ENCODE peak calls at places on chromosomes 3 and 15, in seven cellular contexts. U is CD8-positive, alpha-beta T cell; G is WTC11; I is RWPE1; H is fibroblast of the conjunctiva; B is GM06990; Y is GM18507. M is an unnamed sample.
A peak's percentile ranks its signal among the peaks of the same experiment; 100 is the strongest.

GRCh38 chr3:106204160-106204868 is 335.5 kb upstream of the CBLB start:
- DNase-seq in H (no peak), U (no peak), I (no peak), B (no peak), G (no peak), Y (no peak), M (no peak)

GRCh38 chr15:39298563-39298962 is 282.3 kb upstream of the THBS1 start:
- DNase-seq in U (no peak), Y (no peak), H (no peak), B (no peak), I (no peak), G (no peak), M (no peak)

GRCh38 chr3:189975376-189975990 is 145.2 kb downstream of the P3H2 start:
- DNase-seq in U (no peak), G (no peak), I (no peak), B (no peak), H (no peak), Y (no peak), M (no peak)

GRCh38 chr3:113654310-113654709 is 42.1 kb downstream of the USF3 start:
- DNase-seq in G (no peak), I (no peak), U (no peak), Y (no peak), H (no peak), B (no peak), M (no peak)

GRCh38 chr15:53114960-53115359 is 324.8 kb upstream of the ONECUT1 start:
- DNase-seq in I (no peak), H (no peak), U (no peak), B (no peak), G (no peak), Y (no peak), M (peak; percentile 49)

GRCh38 chr3:22594990-22595389 is 608.1 kb upstream of the UBE2E2 start:
- DNase-seq in U (no peak), B (no peak), G (no peak), I (no peak), Y (no peak), H (no peak), M (no peak)

GRCh38 chr3:47163023-47163989 is 607 bp downstream of the SETD2 start:
- DNase-seq in Y (no peak), U (peak; percentile 56), B (peak; percentile 73), I (no peak), H (no peak), G (peak; percentile 62), M (peak; percentile 47)

GRCh38 chr3:132326251-132326650 is 9.0 kb downstream of the ACP3 start:
- DNase-seq in Y (no peak), U (no peak), I (no peak), B (no peak), H (no peak), G (no peak), M (no peak)

GRCh38 chr3:80769683-80770082 is 991.8 kb downstream of the GBE1 start:
- DNase-seq in I (no peak), H (no peak), G (peak; percentile 13), B (no peak), U (no peak), Y (no peak), M (no peak)

GRCh38 chr15:56428821-56429458 is 36.0 kb downstream of the MNS1 start:
- DNase-seq in G (no peak), B (peak; percentile 15), H (peak; percentile 8), U (no peak), Y (peak; percentile 0), I (peak; percentile 42), M (no peak)

GRCh38 chr15:95715116-95715888 is 615.2 kb upstream of the NR2F2 start:
- DNase-seq in H (no peak), U (no peak), G (no peak), I (no peak), B (no peak), Y (no peak), M (no peak)

GRCh38 chr3:33131328-33132018 is 17.7 kb downstream of the CRTAP start:
- DNase-seq in H (peak; percentile 53), U (peak; percentile 24), I (peak; percentile 49), G (peak; percentile 63), B (no peak), Y (peak; percentile 42), M (peak; percentile 42)

GRCh38 chr3:108527109-108527508 is 16.7 kb upstream of the MYH15 start:
- DNase-seq in Y (no peak), U (no peak), B (no peak), H (no peak), I (no peak), G (no peak), M (no peak)

GRCh38 chr15:40859206-40859851 is 14.7 kb downstream of the RHOV start:
- DNase-seq in I (peak; percentile 70), U (peak; percentile 84), H (peak; percentile 38), G (peak; percentile 94), B (peak; percentile 67), Y (peak; percentile 73), M (peak; percentile 93)

GRCh38 chr3:159824341-159824740 is 164.3 kb upstream of the IL12A start:
- DNase-seq in H (no peak), I (peak; percentile 93), G (no peak), Y (no peak), U (no peak), B (no peak), M (peak; percentile 47)

GRCh38 chr15:38864827-38865604 is 300.4 kb upstream of the RASGRP1 start:
- DNase-seq in Y (no peak), B (no peak), I (no peak), G (no peak), H (peak; percentile 95), U (no peak), M (no peak)

GRCh38 chr3:154040283-154040682 is 80.9 kb upstream of the ARHGEF26 start:
- DNase-seq in B (no peak), G (no peak), I (peak; percentile 3), U (no peak), Y (no peak), H (no peak), M (no peak)

GRCh38 chr15:64507293-64507802 is 47.0 kb downstream of the ZNF609 start:
- DNase-seq in G (no peak), U (peak; percentile 30), Y (peak; percentile 40), I (no peak), H (no peak), B (peak; percentile 46), M (peak; percentile 80)

GRCh38 chr3:56998081-56998529 is 62.4 kb upstream of the SPATA12 start:
- DNase-seq in G (no peak), I (no peak), H (no peak), U (no peak), B (no peak), Y (no peak), M (no peak)

GRCh38 chr3:162770556-162770955 is 1273.9 kb downstream of the OTOL1 start:
- DNase-seq in Y (no peak), G (no peak), H (no peak), B (no peak), I (no peak), U (no peak), M (no peak)

GRCh38 chr15:58748040-58748786 is 1.3 kb downstream of the ADAM10 start:
- DNase-seq in I (no peak), B (peak; percentile 31), H (no peak), Y (no peak), G (no peak), U (peak; percentile 36), M (peak; percentile 31)

GRCh38 chr3:133570139-133570936 is 3.1 kb upstream of the CDV3 start:
- DNase-seq in G (no peak), Y (no peak), B (no peak), I (peak; percentile 50), U (no peak), H (peak; percentile 56), M (no peak)

GRCh38 chr3:66406186-66406585 is 94.6 kb downstream of the LRIG1 start:
- DNase-seq in B (no peak), I (no peak), U (no peak), G (no peak), Y (no peak), H (no peak), M (no peak)